ENCODE peak calls at places on chromosomes 1 and 21, in six cellular contexts. G is uterus, H is sigmoid colon, J is IMR-90, V is fibroblast of lung, O is A549. Q is an unnamed sample. For H3K4me1, the result is how much of the 10 kb centered on the place peaks cover.

GRCh38 chr1:80251591-80251990 is 1245.1 kb upstream of the ADGRL4 start:
- DNase-seq in V (peak), O (no peak), J (no peak), G (no peak), H (no peak), Q (no peak)

GRCh38 chr1:231757759-231758158 is 131.2 kb downstream of the DISC1 start:
- DNase-seq in O (no peak), J (no peak), V (no peak), G (no peak), H (no peak), Q (no peak)

GRCh38 chr1:149881876-149882275 is 17.5 kb upstream of the BOLA1 start:
- DNase-seq in J (no peak), O (no peak), H (no peak), G (no peak), V (no peak), Q (no peak)

GRCh38 chr21:44332383-44332782 is 6.8 kb downstream of the CFAP410 start:
- DNase-seq in O (no peak), V (no peak), G (no peak), J (no peak), H (no peak), Q (no peak)

GRCh38 chr1:31688233-31688918 is 15.4 kb downstream of the COL16A1 start:
- DNase-seq in H (no peak), G (no peak), V (no peak), O (no peak), J (peak), Q (no peak)

GRCh38 chr1:222243902-222244301 is 304.0 kb downstream of the HHIPL2 start:
- DNase-seq in H (no peak), J (peak), O (no peak), V (no peak), G (no peak), Q (peak)

GRCh38 chr1:64917328-64917861 is 49.0 kb downstream of the JAK1 start:
- DNase-seq in V (peak), O (peak), J (peak), G (peak), H (peak), Q (peak)

GRCh38 chr1:197268012-197268411 is at the start of gene CRB1:
- DNase-seq in H (no peak), V (peak), J (no peak), G (no peak), O (no peak), Q (no peak)

GRCh38 chr1:12142141-12142823 is 24.5 kb upstream of the TNFRSF1B start:
- DNase-seq in O (no peak), H (no peak), V (no peak), G (no peak), J (no peak), Q (no peak)

GRCh38 chr1:66373072-66373685 is 160.8 kb upstream of the SGIP1 start:
- DNase-seq in H (no peak), G (no peak), V (no peak), J (no peak), O (no peak), Q (no peak)

GRCh38 chr1:66372522-66373071 is 161.4 kb upstream of the SGIP1 start:
- DNase-seq in V (no peak), H (no peak), G (no peak), O (no peak), J (no peak), Q (no peak)

GRCh38 chr1:66374148-66374547 is 159.8 kb upstream of the SGIP1 start:
- DNase-seq in J (no peak), G (no peak), V (peak), H (no peak), O (no peak), Q (no peak)

GRCh38 chr1:66375125-66375524 is 158.8 kb upstream of the SGIP1 start:
- DNase-seq in O (no peak), H (no peak), J (no peak), G (no peak), V (peak), Q (no peak)

DNA sequence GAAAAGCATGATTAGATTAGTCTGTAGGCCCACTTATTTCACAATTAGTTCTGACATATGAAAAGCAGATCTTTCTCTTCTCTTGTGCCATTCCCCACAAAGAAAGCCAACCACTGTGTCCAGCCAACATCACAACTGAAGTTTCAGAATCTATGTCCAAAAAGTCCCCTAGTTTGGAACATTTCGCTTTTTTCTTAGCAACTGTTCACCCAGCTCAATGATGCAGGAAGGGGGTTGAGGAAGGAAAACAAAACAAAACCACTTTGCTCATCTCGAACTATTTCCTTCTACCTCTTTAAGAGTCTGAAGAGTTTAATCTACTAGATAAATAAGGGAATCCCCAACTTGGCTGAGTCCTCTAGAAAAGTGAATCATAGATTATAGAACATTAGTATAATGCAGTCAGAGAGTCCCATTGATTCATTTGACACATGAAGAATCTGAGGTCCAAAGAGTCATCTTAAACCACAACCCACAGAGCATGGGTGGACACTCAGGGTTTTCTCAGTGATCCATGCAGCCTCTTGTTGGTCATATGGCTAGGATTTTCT is 159.3 kb upstream of the SGIP1 start:
- DNase-seq in V (peak), H (no peak), O (no peak), J (peak), G (no peak), Q (peak)
- H3K4me1 ChIP-seq in V (under half), H (under half), O (under half), J (under half), G (under half), Q (under half)

DNA sequence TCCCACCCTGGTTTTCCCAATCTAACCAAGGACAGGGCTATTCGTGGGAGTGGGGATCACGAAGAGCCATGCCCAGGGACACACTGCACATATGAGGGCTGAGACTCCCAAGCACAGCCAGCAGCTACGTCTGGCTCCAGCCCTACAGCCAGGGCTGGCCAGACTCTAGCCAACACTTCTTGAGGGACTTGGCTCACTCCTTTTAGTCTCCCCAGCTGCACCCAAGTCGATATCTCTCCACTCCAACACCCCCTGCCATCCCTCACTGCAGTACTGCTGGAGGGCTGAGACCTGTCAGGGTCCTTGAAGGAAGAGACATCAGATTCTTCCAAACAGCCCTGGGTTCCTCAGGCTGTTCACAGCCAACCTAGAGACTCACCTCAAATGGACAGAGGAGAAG is 62.6 kb downstream of the CD46 start:
- DNase-seq in G (no peak), V (no peak), H (no peak), O (no peak), J (no peak), Q (no peak)
- H3K4me1 ChIP-seq in G (under half), V (under half), H (half or more), O (under half), J (under half), Q (under half)

GRCh38 chr21:16285646-16286223 is 556.0 kb downstream of the USP25 start:
- DNase-seq in G (no peak), V (no peak), J (no peak), O (no peak), H (no peak), Q (no peak)
- H3K4me1 ChIP-seq in G (under half), V (under half), J (under half), O (under half), H (under half), Q (under half)

GRCh38 chr1:109500886-109501285 is 7.0 kb downstream of the CYB561D1 start:
- DNase-seq in H (no peak), V (peak), O (no peak), J (peak), G (no peak), Q (no peak)

GRCh38 chr1:109502368-109502851 is 7.1 kb downstream of the AMIGO1 start:
- DNase-seq in O (no peak), J (no peak), G (no peak), V (no peak), H (no peak), Q (no peak)

GRCh38 chr1:109503935-109504334 is 5.6 kb downstream of the AMIGO1 start:
- DNase-seq in V (no peak), J (no peak), H (no peak), G (no peak), O (no peak), Q (no peak)

GRCh38 chr1:109499661-109500536 is 6.0 kb downstream of the CYB561D1 start:
- DNase-seq in V (peak), J (peak), H (no peak), G (no peak), O (no peak), Q (peak)

GRCh38 chr1:109501644-109502367 is 7.7 kb downstream of the AMIGO1 start:
- DNase-seq in O (no peak), H (no peak), G (no peak), V (no peak), J (no peak), Q (no peak)
- H3K4me1 ChIP-seq in O (under half), H (half or more), G (under half), V (under half), J (under half), Q (under half)

DNA sequence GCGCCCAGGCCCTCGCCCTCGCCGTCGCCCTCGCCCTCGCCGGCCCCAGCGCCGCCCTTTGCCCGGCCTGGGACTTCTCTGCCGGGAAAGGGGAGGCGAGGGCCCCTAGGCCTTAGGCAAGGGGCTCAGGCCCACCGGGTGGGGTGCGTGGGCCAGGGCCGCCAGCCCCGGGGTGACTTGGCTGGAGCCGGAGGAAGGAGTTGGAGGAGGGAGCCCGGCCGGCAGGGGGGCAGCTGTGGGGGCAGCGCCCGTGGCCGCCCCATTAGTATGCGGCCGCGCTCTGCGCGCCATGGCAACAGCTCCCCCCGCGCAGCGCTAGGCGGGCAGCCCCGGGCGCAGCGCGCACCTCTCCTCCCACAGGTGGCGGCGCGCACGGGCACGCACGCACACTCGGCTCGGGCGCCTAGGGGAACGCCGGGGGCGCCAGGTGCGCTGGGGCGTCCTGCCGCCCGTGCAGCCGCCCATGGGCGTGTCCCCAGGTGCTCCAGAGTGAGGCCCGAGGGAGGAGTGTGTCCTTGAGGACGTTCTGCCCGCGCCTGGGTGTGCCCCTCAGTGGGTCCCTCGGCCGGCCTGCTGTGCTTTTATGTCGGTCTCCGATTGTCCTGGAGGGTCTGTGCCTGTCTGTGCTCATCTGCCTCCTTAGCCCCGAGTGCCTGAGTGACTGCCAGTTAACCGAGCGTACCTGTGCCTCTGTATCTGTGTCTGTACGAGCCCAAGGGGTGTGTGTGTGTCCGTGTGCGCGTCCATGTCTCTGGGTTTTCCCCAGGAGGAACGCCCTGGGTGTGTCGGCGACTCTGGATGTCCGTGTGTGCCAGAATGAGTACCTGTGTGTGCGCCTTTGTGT is 38.1 kb upstream of the WASF2 start:
- DNase-seq in V (no peak), O (no peak), H (no peak), J (no peak), G (peak), Q (peak)
- H3K4me1 ChIP-seq in V (half or more), O (under half), H (half or more), J (under half), G (under half), Q (under half)

DNA sequence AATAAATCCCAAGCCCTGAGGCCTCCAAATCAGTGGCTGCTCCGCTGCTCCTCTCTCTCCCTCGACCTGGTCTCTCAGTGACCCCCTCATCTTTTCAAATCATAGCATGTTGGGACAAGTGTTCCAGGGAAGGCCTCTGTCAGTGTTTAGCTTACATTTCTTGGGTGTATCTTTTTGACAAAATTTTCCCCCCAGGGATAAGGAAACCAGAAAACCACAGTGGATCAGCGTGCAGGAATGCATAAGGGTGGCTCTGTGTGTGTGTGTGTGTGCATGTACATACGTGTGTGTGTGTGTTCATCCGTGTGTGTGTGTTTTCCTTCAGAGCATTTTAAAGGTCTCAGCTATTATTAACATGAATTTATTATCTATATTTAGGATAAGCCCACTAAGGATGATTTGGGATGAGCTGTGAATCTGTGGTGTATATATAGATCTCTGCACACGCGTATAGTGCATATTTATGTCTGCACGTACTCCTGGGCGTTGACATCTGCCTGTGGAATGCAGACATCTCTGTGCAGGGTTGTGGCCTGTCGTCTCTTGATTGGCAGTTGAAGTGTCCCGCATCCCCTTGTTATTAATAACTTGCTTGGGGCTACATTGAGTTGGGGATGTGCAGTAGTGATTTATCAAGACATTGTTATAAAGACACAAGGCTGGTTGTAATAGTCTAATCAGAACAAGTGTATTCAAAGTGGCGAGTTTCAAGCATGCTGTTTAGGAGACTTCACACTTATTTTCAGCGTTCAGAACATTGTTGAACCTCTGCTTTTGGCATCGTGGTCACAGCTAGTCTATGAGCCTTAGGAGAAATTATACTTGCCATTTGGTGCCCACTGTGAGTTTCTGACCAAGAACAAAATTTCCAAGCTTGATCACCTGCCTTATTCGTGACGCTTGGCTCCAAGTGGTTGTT is 55.6 kb downstream of the GALNT2 start:
- DNase-seq in G (no peak), V (no peak), O (no peak), H (no peak), J (no peak), Q (no peak)
- H3K4me1 ChIP-seq in G (under half), V (under half), O (under half), H (under half), J (under half), Q (under half)

GRCh38 chr1:167659440-167659839 is 29.4 kb downstream of the RCSD1 start:
- DNase-seq in V (no peak), G (no peak), H (no peak), J (no peak), O (no peak), Q (no peak)

GRCh38 chr1:167656657-167657056 is 26.6 kb downstream of the RCSD1 start:
- DNase-seq in G (no peak), V (no peak), H (no peak), O (no peak), J (no peak), Q (no peak)

GRCh38 chr1:167659876-167660275 is 29.8 kb downstream of the RCSD1 start:
- DNase-seq in V (no peak), J (no peak), H (no peak), O (no peak), G (no peak), Q (no peak)

GRCh38 chr1:167661527-167662436 is 31.8 kb downstream of the RCSD1 start:
- DNase-seq in J (peak), H (no peak), G (no peak), V (peak), O (peak), Q (peak)

DNA sequence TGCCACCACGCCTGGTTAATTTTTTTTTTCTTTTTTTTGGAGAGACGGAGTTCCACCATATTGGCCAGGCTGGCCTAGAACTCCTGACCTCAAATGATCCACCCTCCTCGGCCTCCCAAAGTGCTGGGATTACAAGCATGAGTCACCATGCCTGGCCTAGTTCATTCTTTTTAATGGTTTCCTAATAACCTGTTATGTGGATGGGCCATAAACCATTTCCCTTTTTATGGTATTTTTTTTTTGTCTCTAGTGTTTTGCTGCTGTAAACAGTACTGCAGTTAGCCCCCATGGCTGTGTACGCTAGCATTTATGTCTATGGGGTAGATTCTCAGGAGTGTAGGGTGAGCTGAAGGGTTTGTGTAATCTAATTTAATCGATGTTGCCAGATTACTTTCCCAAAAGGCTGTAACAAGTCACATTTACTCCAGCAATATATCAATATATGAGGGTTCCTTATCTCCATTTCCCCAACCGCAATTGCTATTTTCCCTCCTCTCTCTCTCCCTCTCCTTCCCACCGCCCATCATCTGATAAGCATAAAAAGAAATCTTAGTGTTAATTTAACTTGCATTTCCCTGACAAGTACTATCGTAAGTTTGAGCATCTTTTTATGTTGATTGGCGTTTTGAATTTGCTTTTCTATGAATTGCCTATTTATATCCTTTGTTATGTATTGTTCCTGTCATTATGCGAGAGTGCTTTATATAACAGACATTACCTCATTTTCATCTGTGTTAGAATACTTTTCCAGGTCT is 28.7 kb downstream of the RCSD1 start:
- DNase-seq in O (no peak), G (no peak), H (no peak), V (no peak), J (no peak), Q (no peak)
- H3K4me1 ChIP-seq in O (under half), G (under half), H (under half), V (under half), J (under half), Q (under half)